ENCODE peak calls at places on chromosomes 11 and 22, in ten cellular contexts. I, M, Q, K, O, J, X, C, L and A are unnamed samples.
A peak's percentile ranks its signal among the peaks of the same experiment; 100 is the strongest.

GRCh38 chr22:44538071-44538470 is 40.0 kb upstream of the RTL6 start:
- DNase-seq in M (no peak), J (no peak), L (no peak), X (peak; percentile 43), Q (peak; percentile 51), K (no peak), I (no peak), C (no peak), O (no peak), A (no peak)

GRCh38 chr22:40196628-40197027 is 18.9 kb downstream of the TNRC6B start:
- DNase-seq in X (peak; percentile 97), K (no peak), C (no peak), Q (peak; percentile 97), M (no peak), J (no peak), O (no peak), I (no peak), L (no peak), A (no peak)

GRCh38 chr11:126496576-126497403 is 141.3 kb downstream of the ST3GAL4 start:
- DNase-seq in Q (no peak), I (no peak), O (no peak), X (no peak), J (no peak), C (no peak), K (no peak), M (no peak), L (no peak), A (no peak)

GRCh38 chr11:21811572-21811971 is 381.3 kb upstream of the ANO5 start:
- DNase-seq in J (no peak), K (no peak), I (no peak), O (no peak), M (no peak), C (no peak), X (no peak), Q (no peak), L (no peak), A (no peak)

GRCh38 chr11:129999407-129999806 is 3.2 kb downstream of the PRDM10 start:
- DNase-seq in K (no peak), L (no peak), Q (no peak), O (no peak), M (no peak), I (no peak), X (no peak), C (no peak), J (no peak), A (no peak)

GRCh38 chr11:128931661-128932060 is 11.0 kb downstream of the TP53AIP1 start:
- DNase-seq in I (no peak), K (no peak), O (no peak), J (no peak), X (no peak), M (no peak), C (no peak), Q (no peak), L (no peak), A (no peak)

GRCh38 chr11:102552447-102553200 is 22.1 kb upstream of the MMP7 start:
- DNase-seq in Q (peak; percentile 96), K (peak; percentile 94), M (peak; percentile 63), C (no peak), J (no peak), I (no peak), X (peak; percentile 65), L (no peak), O (no peak), A (no peak)

GRCh38 chr11:23359297-23359696 is 499.0 kb upstream of the CCDC179 start:
- DNase-seq in C (no peak), Q (peak; percentile 95), J (no peak), K (no peak), X (peak; percentile 97), M (peak; percentile 48), L (no peak), O (no peak), I (no peak), A (no peak)

GRCh38 chr11:65389294-65389980 is 3.0 kb downstream of the FRMD8 start:
- DNase-seq in L (no peak), Q (no peak), M (no peak), C (no peak), J (no peak), I (no peak), K (no peak), O (no peak), X (no peak), A (no peak)

GRCh38 chr11:128367573-128367972 is 219.8 kb downstream of the ETS1 start:
- DNase-seq in K (no peak), L (peak; percentile 8), X (no peak), M (no peak), Q (no peak), J (no peak), I (no peak), O (no peak), C (no peak), A (no peak)

GRCh38 chr11:66885469-66886316 is 28.8 kb downstream of the LRFN4 start:
- DNase-seq in I (no peak), O (no peak), L (no peak), J (no peak), M (no peak), C (no peak), K (no peak), Q (no peak), X (no peak), A (no peak)

GRCh38 chr11:1335811-1336761 is 26.7 kb upstream of the TOLLIP start:
- DNase-seq in C (peak; percentile 90), J (peak; percentile 63), Q (peak; percentile 59), I (peak; percentile 50), L (peak; percentile 81), X (peak; percentile 71), K (no peak), O (peak; percentile 60), M (peak; percentile 40), A (peak; percentile 96)

GRCh38 chr11:128544625-128545024 is 42.7 kb downstream of the ETS1 start:
- DNase-seq in C (no peak), I (no peak), L (no peak), M (no peak), J (no peak), O (peak; percentile 41), X (peak; percentile 77), Q (peak; percentile 34), K (no peak), A (no peak)

GRCh38 chr11:29018631-29019030 is 910.4 kb downstream of the METTL15 start:
- DNase-seq in K (no peak), X (peak; percentile 89), I (no peak), Q (peak; percentile 96), J (no peak), O (no peak), C (no peak), M (no peak), L (no peak), A (no peak)

GRCh38 chr11:69842746-69843528 is 23.7 kb upstream of the FGF3 start:
- DNase-seq in K (no peak), Q (no peak), C (peak; percentile 48), M (no peak), J (no peak), X (no peak), O (no peak), I (no peak), L (no peak), A (no peak)

GRCh38 chr22:44191036-44191454 is 10.3 kb downstream of the PARVG start:
- DNase-seq in I (no peak), J (no peak), C (no peak), K (no peak), Q (peak; percentile 37), L (no peak), X (no peak), M (no peak), O (no peak), A (no peak)

GRCh38 chr11:46207270-46207669 is 70.2 kb upstream of the CREB3L1 start:
- DNase-seq in Q (no peak), J (no peak), L (no peak), O (no peak), K (no peak), I (no peak), X (no peak), C (no peak), M (no peak), A (no peak)

GRCh38 chr11:90930252-90930651 is 707.4 kb upstream of the CHORDC1 start:
- DNase-seq in K (no peak), M (no peak), I (no peak), C (no peak), O (no peak), J (no peak), L (no peak), Q (no peak), X (no peak), A (no peak)
- TF ChIP-seq CTCF in K (no peak), M (no peak), I (no peak), C (no peak), O (no peak), J (no peak), L (no peak), Q (no peak), X (no peak), A (no peak)

GRCh38 chr22:48594016-48594756 is 1233.5 kb downstream of the BRD1 start:
- DNase-seq in C (no peak), X (no peak), J (no peak), O (no peak), K (no peak), L (no peak), I (no peak), M (no peak), Q (no peak), A (no peak)
- H3K27ac ChIP-seq in C (no peak overlapping the region), X (no peak overlapping the region), J (no peak overlapping the region), O (no peak overlapping the region), K (no peak overlapping the region), L (no peak overlapping the region), I (no peak overlapping the region), M (no peak overlapping the region), Q (no peak overlapping the region), A (no peak overlapping the region)

DNA sequence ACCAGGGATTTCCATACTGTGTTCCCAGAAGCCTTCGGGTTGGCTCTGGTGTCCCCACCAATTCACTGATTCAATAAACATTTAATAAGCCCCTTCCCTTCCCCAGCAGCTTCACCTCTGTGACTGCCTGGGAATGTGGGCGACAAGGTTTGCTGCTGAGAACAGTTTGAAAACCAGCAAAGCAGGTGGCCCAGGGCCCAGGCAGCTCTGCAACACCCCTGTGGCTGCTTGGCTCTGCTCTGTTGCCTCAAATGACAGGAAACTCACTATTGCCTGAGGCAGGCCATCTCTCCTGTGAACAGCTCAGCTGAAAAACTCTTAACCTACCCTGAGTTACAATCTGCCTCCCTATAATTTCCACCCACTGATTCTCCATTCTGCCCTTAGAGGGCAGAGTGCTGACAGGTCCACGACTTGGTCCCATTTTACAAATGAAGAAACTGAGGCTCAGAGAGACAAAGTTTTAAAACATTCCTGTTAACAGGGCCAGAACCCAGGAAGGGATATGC is 10.5 kb downstream of the ADORA2A start:
- DNase-seq in M (no peak), L (peak; percentile 89), X (no peak), J (no peak), K (no peak), C (no peak), O (no peak), I (no peak), Q (no peak), A (no peak)
- TF ChIP-seq CTCF in M (no peak), L (peak; percentile 81), X (peak; percentile 20), J (no peak), K (peak; percentile 13), C (no peak), O (no peak), I (no peak), Q (no peak), A (no peak)

DNA sequence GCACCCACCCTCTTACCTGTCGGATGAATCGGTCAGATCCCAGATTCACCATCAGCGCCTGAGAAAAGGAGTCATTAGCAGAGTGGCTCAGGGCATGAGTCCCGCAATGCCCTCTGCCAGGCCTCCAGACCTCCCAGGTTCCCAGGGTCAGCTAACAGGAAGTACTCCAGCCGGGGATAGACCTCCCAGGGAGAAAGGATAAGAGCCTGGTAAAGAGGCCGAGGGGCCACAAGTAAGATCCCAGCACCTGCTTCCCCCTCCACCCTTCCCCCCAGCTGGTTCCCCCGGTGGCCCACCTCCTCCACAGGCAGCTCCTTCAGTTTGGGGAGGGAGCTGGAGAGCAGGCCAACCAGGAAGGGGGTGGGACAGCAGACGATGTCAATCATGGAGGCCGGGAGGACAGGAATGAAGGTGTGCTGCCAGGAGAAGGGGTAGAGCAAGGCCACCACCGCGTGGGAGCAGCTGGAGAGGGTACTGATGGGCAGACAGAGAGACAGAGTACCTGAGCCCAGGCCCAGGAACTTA is 16.4 kb downstream of the RPL27A start:
- DNase-seq in O (no peak), J (no peak), L (no peak), Q (no peak), X (no peak), K (no peak), C (no peak), I (no peak), M (no peak), A (no peak)
- H3K27ac ChIP-seq in O (no peak overlapping the region), J (peak overlapping the region; percentile 95), L (no peak overlapping the region), Q (no peak overlapping the region), X (no peak overlapping the region), K (peak overlapping the region; percentile 49), C (peak overlapping the region; percentile 58), I (peak overlapping the region; percentile 72), M (peak overlapping the region; percentile 74), A (peak overlapping the region; percentile 70)